ENCODE peak calls at places on chromosomes 12 and 14, in six cellular contexts. A, I, K, T, J and H are unnamed samples.

GRCh38 chr12:132124766-132125425 is 19.2 kb downstream of the DDX51 start:
- DNase-seq in A (no peak), I (no peak), K (no peak), T (no peak), J (no peak), H (no peak)

GRCh38 chr14:77338332-77338731 is 17.5 kb downstream of the GSTZ1 start:
- DNase-seq in A (no peak), I (no peak), K (no peak), T (no peak), J (no peak), H (no peak)

GRCh38 chr12:108516511-108517275 is 1.6 kb downstream of the FICD start:
- DNase-seq in A (no peak), I (no peak), K (no peak), T (peak), J (no peak), H (no peak)

GRCh38 chr14:32933943-32934890 is 4.5 kb upstream of the NPAS3 start:
- DNase-seq in A (no peak), I (peak), K (no peak), T (peak), J (no peak), H (no peak)

GRCh38 chr12:76945867-76946266 is 67.0 kb upstream of the CSRP2 start:
- DNase-seq in A (no peak), I (no peak), K (no peak), T (no peak), J (no peak), H (no peak)

GRCh38 chr12:101097829-101098580 is 112.0 kb downstream of the SLC5A8 start:
- DNase-seq in A (no peak), I (no peak), K (no peak), T (no peak), J (no peak), H (no peak)

GRCh38 chr12:132580701-132581292 is 29.6 kb downstream of the LRCOL1 start:
- DNase-seq in A (no peak), I (no peak), K (no peak), T (no peak), J (no peak), H (no peak)

GRCh38 chr12:43147893-43148292 is 404.1 kb downstream of the ADAMTS20 start:
- DNase-seq in A (no peak), I (no peak), K (no peak), T (no peak), J (no peak), H (no peak)

GRCh38 chr14:20755037-20755436 is 9.3 kb downstream of the EDDM3A start:
- DNase-seq in A (no peak), I (no peak), K (no peak), T (no peak), J (no peak), H (no peak)